ENCODE peak calls at places on chromosomes 6 and 20, in seven cellular contexts. L is H1, K is mesendoderm, R is neuronal stem cell, M is mesenchymal stem cell, S is IMR-90, N is trophoblast cell. O is an unnamed sample.

GRCh38 chr6:8743146-8743745 is 307.9 kb upstream of the SLC35B3 start:
- DNase-seq in S (no peak), M (no peak), K (no peak), L (no peak), R (no peak), N (peak), O (no peak)

GRCh38 chr6:157761331-157761921 is 61.6 kb upstream of the SNX9 start:
- DNase-seq in R (no peak), M (peak), K (no peak), L (no peak), S (peak), N (peak), O (no peak)

GRCh38 chr6:35181313-35181932 is 32.3 kb upstream of the SCUBE3 start:
- DNase-seq in L (no peak), K (peak), N (no peak), S (peak), R (no peak), M (peak), O (no peak)

GRCh38 chr6:85684125-85684808 is 41.6 kb upstream of the SYNCRIP start:
- DNase-seq in R (no peak), L (no peak), M (peak), K (no peak), N (no peak), S (peak), O (no peak)

GRCh38 chr6:56691201-56691595 is 48.5 kb upstream of the DST start:
- DNase-seq in S (no peak), L (no peak), M (no peak), K (no peak), N (no peak), R (no peak), O (no peak)

GRCh38 chr20:51350941-51351631 is 191.4 kb downstream of the NFATC2 start:
- DNase-seq in M (peak), K (no peak), S (peak), N (no peak), L (no peak), R (no peak), O (no peak)

GRCh38 chr6:166691199-166691598 is 64.1 kb upstream of the RPS6KA2 start:
- DNase-seq in N (peak), S (peak), R (no peak), M (peak), L (no peak), K (peak), O (no peak)

GRCh38 chr6:148671085-148671484 is 75.7 kb upstream of the UST start:
- DNase-seq in L (peak), M (no peak), S (no peak), R (no peak), K (peak), N (no peak), O (peak)

GRCh38 chr20:38835792-38836191 is 30.3 kb downstream of the PPP1R16B start:
- DNase-seq in M (no peak), N (no peak), K (no peak), S (no peak), R (no peak), L (no peak), O (no peak)

GRCh38 chr6:63685453-63686379 is 50.1 kb downstream of the PHF3 start:
- DNase-seq in L (no peak), S (no peak), R (no peak), N (no peak), M (no peak), K (no peak), O (no peak)

GRCh38 chr20:9323622-9324021 is 190.8 kb upstream of the LAMP5 start:
- DNase-seq in K (peak), R (no peak), M (no peak), N (no peak), S (no peak), L (no peak), O (peak)

GRCh38 chr20:47594157-47594556 is 92.5 kb downstream of the NCOA3 start:
- DNase-seq in S (no peak), N (no peak), L (no peak), R (no peak), K (no peak), M (no peak), O (no peak)

GRCh38 chr20:47586648-47587306 is 85.1 kb downstream of the NCOA3 start:
- DNase-seq in R (no peak), M (no peak), L (no peak), N (no peak), S (peak), K (peak), O (no peak)

GRCh38 chr20:47588158-47588557 is 86.5 kb downstream of the NCOA3 start:
- DNase-seq in L (no peak), M (no peak), R (no peak), N (no peak), S (no peak), K (no peak), O (no peak)

GRCh38 chr20:47596003-47596571 is 94.4 kb downstream of the NCOA3 start:
- DNase-seq in S (no peak), L (no peak), N (no peak), M (no peak), R (no peak), K (no peak), O (no peak)

DNA sequence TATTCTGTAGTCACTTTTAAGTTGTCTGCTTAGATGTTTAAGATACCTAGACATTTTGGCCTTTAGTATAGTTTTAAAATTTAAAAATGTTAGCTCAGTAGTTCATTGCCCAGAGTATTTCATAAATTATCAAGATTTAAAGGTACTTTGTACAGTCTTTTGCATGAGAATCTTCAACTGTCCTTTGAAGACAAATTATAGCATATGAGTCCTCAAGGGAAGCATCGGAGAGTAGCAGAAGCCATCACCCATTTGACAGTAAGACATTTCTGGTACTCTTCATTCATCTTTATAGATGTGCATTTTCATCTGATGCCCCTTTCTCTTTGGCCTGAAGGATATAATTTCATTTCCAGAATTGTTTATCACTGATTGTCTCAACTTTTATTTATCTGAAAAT is 89.5 kb downstream of the NCOA3 start:
- DNase-seq in S (no peak), N (no peak), K (no peak), L (no peak), M (no peak), R (no peak), O (no peak)
- H2BK120ac ChIP-seq in S (no peak), N (no peak), K (no peak), L (no peak), M (no peak), R (no peak), O (no peak)

DNA sequence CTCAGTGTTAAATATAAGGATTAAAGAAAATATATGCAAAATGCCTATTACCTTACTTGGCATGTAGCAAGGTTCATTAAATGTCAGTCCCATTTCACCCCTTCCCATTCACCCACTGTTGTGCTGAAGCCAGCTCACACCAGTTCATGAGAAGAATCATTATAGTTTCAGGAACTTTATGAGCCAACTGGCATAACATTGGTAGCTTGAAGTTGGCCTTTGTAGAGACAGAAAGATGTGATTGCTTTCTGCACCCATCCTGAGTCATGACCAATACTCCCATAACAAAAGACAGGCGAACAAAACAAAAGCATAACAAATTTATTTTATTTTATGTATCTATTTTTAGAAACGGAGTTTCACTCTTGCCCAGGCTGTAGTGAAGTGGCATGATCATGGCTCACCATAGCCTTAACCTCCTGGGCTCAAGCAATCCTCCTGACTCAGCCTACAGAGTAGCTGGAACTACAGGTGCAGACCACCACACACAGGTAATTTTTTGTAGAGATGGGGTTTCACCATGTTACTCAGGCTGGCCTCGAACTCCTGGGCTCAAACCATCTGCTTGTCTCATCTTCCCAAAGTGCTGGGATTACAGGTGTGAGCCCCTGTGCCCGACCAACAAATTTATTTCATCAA is 17.6 kb upstream of the IER3 start:
- DNase-seq in N (no peak), K (no peak), R (no peak), L (no peak), M (no peak), S (no peak), O (no peak)
- H2BK120ac ChIP-seq in N (peak), K (peak), R (no peak), L (no peak), M (no peak), S (peak), O (no peak)

DNA sequence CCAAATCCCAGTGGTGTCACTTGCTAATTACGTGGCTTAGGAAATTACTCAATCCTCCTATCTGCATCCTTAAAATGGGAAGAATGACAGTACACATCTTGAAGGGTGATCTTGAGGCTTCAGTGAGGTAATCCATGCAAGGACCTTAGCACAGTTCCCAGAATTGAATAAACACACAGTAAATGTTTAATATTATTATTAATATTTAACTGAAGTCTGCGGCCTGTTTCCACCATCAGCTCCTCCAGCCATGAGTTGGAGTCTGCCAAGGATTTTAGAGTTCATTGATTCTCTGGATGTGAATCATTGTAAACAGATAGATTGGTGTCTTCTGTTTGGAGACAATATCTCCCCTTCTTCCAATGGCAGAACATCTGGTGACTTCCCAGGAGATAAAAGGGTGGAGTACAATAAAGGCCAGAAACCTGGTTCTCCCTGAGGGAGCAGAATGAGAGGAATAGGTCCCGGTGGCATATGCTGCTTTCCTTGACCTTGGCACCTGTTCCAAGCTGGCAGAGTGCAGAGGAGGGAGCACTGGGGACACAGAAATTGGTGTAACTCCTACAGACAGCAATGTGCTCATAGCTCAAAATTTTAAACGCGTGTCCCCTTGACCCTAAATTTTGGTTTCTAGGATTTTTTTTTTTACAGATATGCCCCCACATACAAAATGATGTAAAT is 25.4 kb downstream of the UNC5CL start:
- DNase-seq in M (no peak), N (no peak), L (no peak), S (no peak), K (no peak), R (no peak), O (no peak)
- H2BK120ac ChIP-seq in M (no peak), N (no peak), L (no peak), S (no peak), K (no peak), R (no peak), O (no peak)

GRCh38 chr20:58137236-58137635 is 91.2 kb downstream of the ANKRD60 start:
- DNase-seq in S (no peak), N (no peak), M (no peak), R (no peak), L (no peak), K (no peak), O (peak)
- H2BK120ac ChIP-seq in S (no peak), N (no peak), M (no peak), R (peak), L (no peak), K (no peak), O (no peak)

DNA sequence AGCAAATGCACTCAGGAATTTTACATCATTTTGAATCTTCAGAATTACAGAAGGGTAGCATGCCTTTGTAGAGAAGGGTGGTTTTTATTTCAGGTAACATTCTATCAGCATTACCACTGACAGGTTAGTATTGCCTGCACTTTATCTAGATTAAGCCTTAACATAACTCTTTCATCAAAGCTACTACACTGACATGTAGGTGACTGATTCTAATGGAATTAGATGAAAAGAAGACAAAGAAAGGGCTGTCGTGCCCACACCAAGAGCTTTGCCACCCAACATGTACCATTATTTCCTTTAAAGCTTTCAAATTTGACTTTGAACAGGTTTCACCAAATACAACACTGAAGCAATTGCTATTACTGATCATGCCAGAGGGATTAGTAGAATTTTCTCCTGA is 551.9 kb downstream of the EYS start:
- DNase-seq in K (no peak), R (no peak), L (no peak), M (no peak), S (no peak), N (peak), O (no peak)
- H2BK120ac ChIP-seq in K (no peak), R (no peak), L (no peak), M (no peak), S (no peak), N (no peak), O (no peak)

DNA sequence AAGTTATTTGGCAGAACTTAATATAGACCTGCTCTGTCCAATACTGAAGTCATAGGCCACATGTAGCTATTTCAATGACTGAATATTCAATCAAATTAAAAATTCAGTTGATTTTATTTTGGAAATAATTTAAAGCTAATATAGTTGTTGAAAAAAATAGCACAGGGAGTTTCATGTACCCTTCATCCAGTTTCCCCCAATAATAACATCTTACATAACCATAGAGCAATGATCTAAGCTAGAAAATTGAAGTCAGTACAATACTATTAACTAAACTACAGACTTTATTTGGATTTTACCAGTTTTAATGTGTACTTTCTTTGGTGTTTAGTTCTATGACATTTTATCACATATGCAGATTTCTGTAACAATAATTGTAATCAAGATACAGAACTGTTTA is 212.2 kb upstream of the HDDC2 start:
- DNase-seq in M (no peak), N (no peak), L (no peak), S (no peak), K (no peak), R (no peak), O (no peak)
- H2BK120ac ChIP-seq in M (no peak), N (no peak), L (no peak), S (no peak), K (no peak), R (no peak), O (no peak)

O was measured in H9.